ENCODE peak calls at places on chromosomes 16 and 17, in five cellular contexts. L, O, M, T and J are unnamed samples.

GRCh38 chr17:66564992-66565465 is 262.6 kb downstream of the PRKCA start:
- DNase-seq in L (no peak), O (no peak), M (no peak), T (no peak), J (no peak)

GRCh38 chr16:46632778-46633733 is 11.9 kb upstream of the SHCBP1 start:
- DNase-seq in L (no peak), O (no peak), M (no peak), T (no peak), J (no peak)

GRCh38 chr16:54882556-54882955 is 48.1 kb upstream of the IRX5 start:
- DNase-seq in L (no peak), O (no peak), M (no peak), T (no peak), J (no peak)

GRCh38 chr17:40443988-40444899 is 994 bp downstream of the IGFBP4 start:
- DNase-seq in L (no peak), O (peak), M (no peak), T (no peak), J (no peak)

GRCh38 chr16:66364117-66364958 is 2.2 kb upstream of the CDH5 start:
- DNase-seq in L (peak), O (no peak), M (no peak), T (no peak), J (no peak)

GRCh38 chr17:37079735-37080134 is 131.0 kb downstream of the AATF start:
- DNase-seq in L (no peak), O (no peak), M (no peak), T (no peak), J (no peak)

GRCh38 chr16:2008631-2009301 is 855 bp downstream of the ZNF598 start:
- DNase-seq in L (peak), O (peak), M (peak), T (no peak), J (peak)

GRCh38 chr17:65902831-65903549 is 288.9 kb downstream of the CEP112 start:
- DNase-seq in L (no peak), O (no peak), M (no peak), T (no peak), J (no peak)

GRCh38 chr17:47315451-47316266 is 8.1 kb upstream of the EFCAB13 start:
- DNase-seq in L (no peak), O (peak), M (no peak), T (no peak), J (peak)

GRCh38 chr17:70621593-70621992 is 452.3 kb downstream of the KCNJ2 start:
- DNase-seq in L (no peak), O (no peak), M (no peak), T (no peak), J (no peak)

GRCh38 chr17:57407287-57408063 is 151.2 kb downstream of the MSI2 start:
- DNase-seq in L (no peak), O (no peak), M (no peak), T (no peak), J (no peak)

DNA sequence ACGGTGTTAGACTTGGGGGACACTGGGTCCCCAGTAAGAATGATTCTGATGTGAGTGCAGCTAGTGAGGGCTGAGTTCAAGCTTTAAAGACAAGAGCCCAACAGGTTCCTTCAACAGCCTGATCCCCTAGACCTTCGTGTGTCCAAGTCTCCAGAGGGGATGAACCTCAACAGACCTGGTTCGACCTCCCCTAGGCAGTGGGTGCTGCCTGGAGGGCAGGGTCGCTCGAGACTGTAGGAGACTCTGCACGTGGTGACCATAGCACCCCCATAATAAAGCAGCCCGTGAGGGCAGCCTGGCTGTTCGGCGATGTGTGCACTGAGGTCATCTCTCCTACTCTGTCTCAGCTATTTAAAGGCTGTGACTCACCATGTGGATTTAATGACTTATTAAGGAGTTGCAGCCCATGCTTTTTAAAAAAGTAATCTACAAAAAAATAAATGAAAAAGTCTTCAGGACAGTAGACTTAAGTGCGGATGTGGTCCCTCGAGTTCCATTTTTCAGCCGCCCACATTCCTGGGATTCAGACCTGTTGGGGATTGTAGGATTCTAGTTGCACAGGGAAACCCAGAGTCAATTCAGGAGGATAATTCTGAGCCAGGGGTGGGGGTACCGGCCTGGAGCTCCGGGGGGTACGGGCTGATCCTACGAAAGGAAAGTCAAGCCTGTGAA is 23.4 kb upstream of the METRNL start:
- DNase-seq in L (peak), O (no peak), M (no peak), T (no peak), J (no peak)
- H3K4me3 ChIP-seq in L (no peak), O (no peak), M (no peak), T (peak), J (no peak)

DNA sequence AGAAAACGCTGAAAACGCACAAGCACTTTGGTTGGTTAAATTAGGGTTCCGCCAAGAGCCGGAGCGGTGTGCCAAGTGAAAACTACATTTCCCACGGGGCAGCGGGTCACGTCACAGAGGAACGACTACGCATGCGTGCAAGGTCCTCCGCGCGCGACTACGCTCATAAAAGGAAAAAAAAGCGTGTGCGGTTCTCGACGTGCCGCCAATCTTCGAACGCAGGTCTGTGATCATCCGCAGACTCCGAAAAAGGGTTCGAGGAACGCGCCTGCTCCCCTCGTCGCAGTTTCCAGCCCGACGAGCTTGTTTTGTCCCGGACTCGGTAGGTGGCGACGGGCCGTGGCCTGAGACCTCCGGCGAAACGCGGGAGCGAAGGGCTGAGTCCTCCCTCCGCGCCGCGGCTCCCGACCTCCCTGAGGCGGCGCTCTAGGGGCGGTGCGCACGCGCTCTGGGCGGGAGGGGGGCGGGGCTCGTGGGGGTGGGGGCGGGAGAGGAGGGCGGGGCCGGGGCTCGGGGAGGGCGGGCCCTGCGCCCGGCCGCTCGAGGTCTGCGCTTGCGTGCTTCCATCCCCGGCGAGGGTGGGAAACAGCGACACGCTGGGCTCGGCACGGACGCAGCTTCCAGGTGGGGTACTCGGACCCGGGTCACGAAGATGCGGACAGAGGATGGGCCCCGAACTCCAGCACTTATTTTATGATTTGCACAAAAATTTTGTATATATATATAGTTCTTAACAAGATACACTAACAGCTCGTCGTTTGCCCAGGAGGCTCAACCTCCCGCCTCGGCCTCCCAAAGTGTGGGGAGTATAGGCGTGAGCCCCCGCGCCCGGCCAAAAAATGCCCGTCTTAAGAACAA is at the start of gene SGF29:
- DNase-seq in L (peak), O (peak), M (peak), T (peak), J (peak)
- TF ChIP-seq CTCF in L (peak), O (peak), M (no peak), T (peak), J (peak)

GRCh38 chr16:74698220-74698619 is 2.4 kb downstream of the MLKL start:
- DNase-seq in L (no peak), O (no peak), M (no peak), T (no peak), J (peak)
- H3K4me3 ChIP-seq in L (peak), O (no peak), M (no peak), T (peak), J (peak)

GRCh38 chr16:52553322-52553721 is 6.4 kb upstream of the TOX3 start:
- DNase-seq in L (no peak), O (no peak), M (no peak), T (no peak), J (no peak)
- TF ChIP-seq CTCF in L (no peak), O (peak), M (no peak), T (no peak), J (peak)

DNA sequence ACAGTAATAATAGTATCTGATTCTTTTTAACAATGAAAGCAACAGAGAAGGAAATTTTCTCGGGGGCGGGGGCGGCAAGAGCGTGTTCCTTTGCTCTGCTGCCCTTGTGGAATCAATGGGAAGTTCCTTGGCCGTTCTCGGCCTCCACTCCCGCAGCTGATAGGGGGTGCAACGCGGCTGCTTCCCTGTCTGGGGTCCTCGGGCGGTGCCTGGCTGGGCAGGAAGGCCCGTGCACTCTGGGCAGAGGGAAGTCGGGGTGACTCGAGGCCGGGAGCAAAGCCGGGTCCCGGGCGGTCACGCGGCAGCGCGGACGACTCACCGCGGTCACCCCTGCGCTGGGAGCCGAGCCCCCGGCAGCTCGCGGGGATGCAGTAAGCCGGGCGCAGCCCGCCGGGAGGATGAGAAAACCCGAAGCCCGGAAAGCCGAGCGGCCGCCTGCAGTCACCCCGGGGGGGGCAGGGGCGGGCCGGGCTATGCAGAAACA is 2.5 kb downstream of the TUBB3 start:
- DNase-seq in L (no peak), O (no peak), M (no peak), T (no peak), J (no peak)
- H3K4me3 ChIP-seq in L (peak), O (no peak), M (peak), T (peak), J (peak)

DNA sequence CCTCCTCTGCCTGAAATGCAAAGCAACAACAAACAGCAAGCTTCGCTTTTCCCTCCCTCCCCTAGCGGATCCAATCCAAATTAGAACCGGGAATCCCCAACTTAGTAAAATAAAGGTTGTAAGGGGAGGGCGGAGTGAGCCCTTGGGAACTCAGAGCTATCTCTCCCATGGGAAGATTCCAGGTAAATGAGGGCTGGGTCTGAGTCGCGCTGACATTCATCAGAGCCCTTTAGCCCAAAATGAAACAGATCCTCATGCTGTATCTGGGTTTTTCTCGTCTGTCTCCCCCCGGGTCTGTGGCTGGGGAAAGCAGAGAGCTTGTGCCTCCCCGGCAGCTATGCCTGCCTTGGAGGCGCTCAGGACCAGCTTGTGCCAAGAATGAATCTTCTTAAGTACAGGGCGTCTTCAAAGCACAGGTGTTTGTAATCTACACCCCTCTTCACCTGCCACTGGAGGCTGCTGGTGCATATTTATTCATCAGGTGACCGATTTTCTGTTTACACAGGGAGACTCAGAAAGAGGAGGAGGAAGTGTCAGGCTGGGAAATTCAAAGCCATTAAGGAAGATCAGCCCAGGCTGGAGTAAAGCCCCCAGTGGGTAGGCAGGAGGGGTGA is 55.0 kb upstream of the GSE1 start:
- DNase-seq in L (no peak), O (no peak), M (peak), T (no peak), J (peak)
- TF ChIP-seq CTCF in L (no peak), O (no peak), M (no peak), T (no peak), J (no peak)

DNA sequence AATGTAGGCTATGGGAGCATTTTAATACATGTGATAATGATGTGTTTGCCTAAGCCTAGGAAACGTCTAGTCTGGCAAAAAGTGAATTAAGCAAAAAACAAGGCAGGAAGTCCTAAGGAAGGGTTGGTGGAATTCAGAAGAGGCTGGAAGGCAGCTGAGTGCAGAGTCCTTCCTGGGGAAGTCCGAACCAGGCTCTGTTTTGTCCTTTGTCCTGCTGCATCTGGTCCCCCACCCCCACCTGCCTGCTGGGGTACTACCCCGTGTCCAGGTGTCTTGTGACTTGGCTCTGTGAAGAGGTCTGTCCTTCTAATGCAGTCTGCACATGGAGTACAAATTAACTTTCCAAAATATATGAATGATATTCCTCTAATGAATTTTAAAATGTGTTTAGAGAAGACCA is 1.6 kb upstream of the MYH10 start:
- DNase-seq in L (no peak), O (no peak), M (no peak), T (no peak), J (no peak)
- H3K4me3 ChIP-seq in L (peak), O (no peak), M (no peak), T (peak), J (no peak)

GRCh38 chr17:27607692-27608091 is 23.3 kb upstream of the LGALS9 start:
- DNase-seq in L (no peak), O (no peak), M (peak), T (no peak), J (no peak)

GRCh38 chr17:27610304-27610676 is 20.7 kb upstream of the LGALS9 start:
- DNase-seq in L (no peak), O (no peak), M (peak), T (no peak), J (no peak)

GRCh38 chr17:27608330-27609230 is 22.4 kb upstream of the LGALS9 start:
- DNase-seq in L (no peak), O (no peak), M (peak), T (no peak), J (no peak)

GRCh38 chr17:27612160-27612767 is 18.7 kb upstream of the LGALS9 start:
- DNase-seq in L (no peak), O (no peak), M (no peak), T (no peak), J (no peak)

GRCh38 chr17:27609606-27610303 is 21.2 kb upstream of the LGALS9 start:
- DNase-seq in L (no peak), O (peak), M (peak), T (no peak), J (peak)
- TF ChIP-seq CTCF in L (peak), O (peak), M (no peak), T (peak), J (peak)

GRCh38 chr17:35536664-35537160 is 766 bp downstream of the SLFN12L start:
- DNase-seq in L (no peak), O (peak), M (no peak), T (no peak), J (peak)
- H3K4me3 ChIP-seq in L (no peak), O (peak), M (no peak), T (peak), J (peak)

GRCh38 chr17:7417056-7417655 is 3.0 kb upstream of the SPEM1 start:
- DNase-seq in L (no peak), O (no peak), M (no peak), T (no peak), J (no peak)
- TF ChIP-seq CTCF in L (no peak), O (no peak), M (no peak), T (no peak), J (no peak)